ENCODE peak calls at places on chromosomes 16 and 17, in five cellular contexts. One of them, this sample, is unnamed. For H3K27me3 and H3K4me1, the result is how much of the 10 kb centered on the place peaks cover.

GRCh38 chr17:72404872-72405271 is 284.1 kb downstream of the SOX9 start:
- DNase-seq in CD8-positive, alpha-beta T cell: no peak
- DNase-seq in cardiac muscle cell: no peak
- DNase-seq in trophoblast cell: no peak
- DNase-seq in upper lobe of left lung: no peak
- DNase-seq in this sample: no peak

GRCh38 chr16:30699615-30700099 is 686 bp downstream of the SRCAP start:
- DNase-seq in CD8-positive, alpha-beta T cell: no peak
- DNase-seq in cardiac muscle cell: no peak
- DNase-seq in upper lobe of left lung: no peak
- DNase-seq in trophoblast cell: no peak
- DNase-seq in this sample: no peak

GRCh38 chr16:75296606-75297005 is 45.2 kb upstream of the BCAR1 start:
- DNase-seq in cardiac muscle cell: no peak
- DNase-seq in upper lobe of left lung: no peak
- DNase-seq in CD8-positive, alpha-beta T cell: no peak
- DNase-seq in trophoblast cell: no peak
- DNase-seq in this sample: no peak

GRCh38 chr17:66840061-66840460 is 5.1 kb downstream of the CACNG5 start:
- DNase-seq in upper lobe of left lung: no peak
- DNase-seq in trophoblast cell: no peak
- DNase-seq in cardiac muscle cell: no peak
- DNase-seq in CD8-positive, alpha-beta T cell: no peak
- DNase-seq in this sample: no peak

GRCh38 chr17:43212641-43213490 is 1.2 kb downstream of the TMEM106A start:
- DNase-seq in upper lobe of left lung: no peak
- DNase-seq in cardiac muscle cell: no peak
- DNase-seq in CD8-positive, alpha-beta T cell: no peak
- DNase-seq in trophoblast cell: peak
- DNase-seq in this sample: no peak

GRCh38 chr16:75086281-75086680 is 30.3 kb downstream of the LDHD start:
- DNase-seq in trophoblast cell: no peak
- DNase-seq in upper lobe of left lung: no peak
- DNase-seq in cardiac muscle cell: no peak
- DNase-seq in CD8-positive, alpha-beta T cell: no peak
- DNase-seq in this sample: no peak

GRCh38 chr16:3131755-3132377 is 3.0 kb upstream of the ZNF213 start:
- DNase-seq in trophoblast cell: peak
- DNase-seq in cardiac muscle cell: peak
- DNase-seq in upper lobe of left lung: no peak
- DNase-seq in CD8-positive, alpha-beta T cell: peak
- DNase-seq in this sample: no peak

GRCh38 chr16:11677959-11678881 is 10.0 kb downstream of the SNN start:
- DNase-seq in upper lobe of left lung: no peak
- DNase-seq in CD8-positive, alpha-beta T cell: no peak
- DNase-seq in cardiac muscle cell: no peak
- DNase-seq in trophoblast cell: no peak
- DNase-seq in this sample: no peak

GRCh38 chr17:28467456-28468025 is 5.9 kb upstream of the SLC13A2 start:
- DNase-seq in cardiac muscle cell: no peak
- DNase-seq in CD8-positive, alpha-beta T cell: no peak
- DNase-seq in upper lobe of left lung: no peak
- DNase-seq in trophoblast cell: peak
- DNase-seq in this sample: no peak

GRCh38 chr16:56789360-56789759 is 59.4 kb downstream of the NUP93 start:
- DNase-seq in CD8-positive, alpha-beta T cell: peak
- DNase-seq in cardiac muscle cell: peak
- DNase-seq in trophoblast cell: peak
- DNase-seq in upper lobe of left lung: peak
- DNase-seq in this sample: peak

GRCh38 chr17:34382586-34383224 is 19.7 kb upstream of the CCL1 start:
- DNase-seq in cardiac muscle cell: no peak
- DNase-seq in trophoblast cell: no peak
- DNase-seq in upper lobe of left lung: no peak
- DNase-seq in CD8-positive, alpha-beta T cell: no peak
- DNase-seq in this sample: no peak

GRCh38 chr16:72033437-72033836 is 20.9 kb upstream of the HP start:
- DNase-seq in CD8-positive, alpha-beta T cell: no peak
- DNase-seq in cardiac muscle cell: no peak
- DNase-seq in trophoblast cell: no peak
- DNase-seq in upper lobe of left lung: no peak
- DNase-seq in this sample: no peak

GRCh38 chr17:28760987-28761562 is 17.3 kb downstream of the TRAF4 start:
- DNase-seq in cardiac muscle cell: no peak
- DNase-seq in upper lobe of left lung: peak
- DNase-seq in trophoblast cell: no peak
- DNase-seq in CD8-positive, alpha-beta T cell: no peak
- DNase-seq in this sample: no peak

GRCh38 chr16:74807052-74807646 is 32.5 kb upstream of the FA2H start:
- DNase-seq in CD8-positive, alpha-beta T cell: no peak
- DNase-seq in upper lobe of left lung: no peak
- DNase-seq in cardiac muscle cell: no peak
- DNase-seq in trophoblast cell: no peak
- DNase-seq in this sample: no peak

GRCh38 chr17:489758-490329 is 137.2 kb upstream of the RPH3AL start:
- DNase-seq in trophoblast cell: no peak
- DNase-seq in CD8-positive, alpha-beta T cell: peak
- DNase-seq in upper lobe of left lung: peak
- DNase-seq in cardiac muscle cell: peak
- DNase-seq in this sample: peak

GRCh38 chr17:68435876-68436842 is 21.1 kb downstream of the WIPI1 start:
- DNase-seq in cardiac muscle cell: peak
- DNase-seq in trophoblast cell: peak
- DNase-seq in CD8-positive, alpha-beta T cell: peak
- DNase-seq in upper lobe of left lung: peak
- DNase-seq in this sample: peak

GRCh38 chr17:75555679-75556153 is 30.2 kb downstream of the LLGL2 start:
- DNase-seq in cardiac muscle cell: no peak
- DNase-seq in CD8-positive, alpha-beta T cell: no peak
- DNase-seq in upper lobe of left lung: no peak
- DNase-seq in trophoblast cell: no peak
- DNase-seq in this sample: no peak

GRCh38 chr17:72603346-72604242 is 482.8 kb downstream of the SOX9 start:
- DNase-seq in upper lobe of left lung: no peak
- DNase-seq in trophoblast cell: no peak
- DNase-seq in CD8-positive, alpha-beta T cell: no peak
- DNase-seq in cardiac muscle cell: no peak
- DNase-seq in this sample: no peak

GRCh38 chr16:27972500-27972899 is 91.0 kb downstream of the GSG1L start:
- DNase-seq in trophoblast cell: peak
- DNase-seq in cardiac muscle cell: peak
- DNase-seq in CD8-positive, alpha-beta T cell: no peak
- DNase-seq in upper lobe of left lung: no peak
- DNase-seq in this sample: peak

GRCh38 chr17:40777459-40777858 is 4.9 kb downstream of the KRT27 start:
- DNase-seq in cardiac muscle cell: no peak
- DNase-seq in trophoblast cell: no peak
- DNase-seq in CD8-positive, alpha-beta T cell: no peak
- DNase-seq in upper lobe of left lung: no peak
- DNase-seq in this sample: no peak

GRCh38 chr17:80918731-80919130 is 72.9 kb upstream of the CHMP6 start:
- DNase-seq in upper lobe of left lung: peak
- DNase-seq in CD8-positive, alpha-beta T cell: no peak
- DNase-seq in cardiac muscle cell: no peak
- DNase-seq in trophoblast cell: no peak
- DNase-seq in this sample: no peak

GRCh38 chr17:59361916-59362810 is 30.7 kb downstream of the YPEL2 start:
- DNase-seq in upper lobe of left lung: no peak
- DNase-seq in trophoblast cell: no peak
- DNase-seq in cardiac muscle cell: no peak
- DNase-seq in CD8-positive, alpha-beta T cell: peak
- DNase-seq in this sample: no peak

GRCh38 chr17:5898406-5898805 is 171.8 kb upstream of the WSCD1 start:
- DNase-seq in CD8-positive, alpha-beta T cell: no peak
- DNase-seq in trophoblast cell: no peak
- DNase-seq in upper lobe of left lung: no peak
- DNase-seq in cardiac muscle cell: no peak
- DNase-seq in this sample: no peak

GRCh38 chr17:31339906-31340661 is 18.7 kb upstream of the EVI2A start:
- DNase-seq in trophoblast cell: peak
- DNase-seq in cardiac muscle cell: no peak
- DNase-seq in upper lobe of left lung: no peak
- DNase-seq in CD8-positive, alpha-beta T cell: no peak
- DNase-seq in this sample: no peak

GRCh38 chr16:89922477-89922883 is 662 bp upstream of the TUBB3 start:
- DNase-seq in upper lobe of left lung: peak
- DNase-seq in trophoblast cell: peak
- DNase-seq in cardiac muscle cell: peak
- DNase-seq in CD8-positive, alpha-beta T cell: no peak
- DNase-seq in this sample: no peak

GRCh38 chr17:80791758-80792284 is 199.8 kb upstream of the CHMP6 start:
- DNase-seq in upper lobe of left lung: peak
- DNase-seq in cardiac muscle cell: no peak
- DNase-seq in CD8-positive, alpha-beta T cell: peak
- DNase-seq in trophoblast cell: peak
- DNase-seq in this sample: no peak

GRCh38 chr16:58119509-58119845 is 9.7 kb downstream of the CFAP20 start:
- DNase-seq in cardiac muscle cell: no peak
- DNase-seq in trophoblast cell: no peak
- DNase-seq in CD8-positive, alpha-beta T cell: no peak
- DNase-seq in upper lobe of left lung: no peak
- DNase-seq in this sample: no peak

GRCh38 chr17:2124391-2124790 is 69.5 kb downstream of the HIC1 start:
- DNase-seq in cardiac muscle cell: no peak
- DNase-seq in trophoblast cell: no peak
- DNase-seq in upper lobe of left lung: no peak
- DNase-seq in CD8-positive, alpha-beta T cell: no peak
- DNase-seq in this sample: no peak
- H3K27me3 ChIP-seq in cardiac muscle cell: under half
- H3K27me3 ChIP-seq in trophoblast cell: under half
- H3K27me3 ChIP-seq in upper lobe of left lung: under half
- H3K27me3 ChIP-seq in CD8-positive, alpha-beta T cell: under half
- H3K27me3 ChIP-seq in this sample: under half

DNA sequence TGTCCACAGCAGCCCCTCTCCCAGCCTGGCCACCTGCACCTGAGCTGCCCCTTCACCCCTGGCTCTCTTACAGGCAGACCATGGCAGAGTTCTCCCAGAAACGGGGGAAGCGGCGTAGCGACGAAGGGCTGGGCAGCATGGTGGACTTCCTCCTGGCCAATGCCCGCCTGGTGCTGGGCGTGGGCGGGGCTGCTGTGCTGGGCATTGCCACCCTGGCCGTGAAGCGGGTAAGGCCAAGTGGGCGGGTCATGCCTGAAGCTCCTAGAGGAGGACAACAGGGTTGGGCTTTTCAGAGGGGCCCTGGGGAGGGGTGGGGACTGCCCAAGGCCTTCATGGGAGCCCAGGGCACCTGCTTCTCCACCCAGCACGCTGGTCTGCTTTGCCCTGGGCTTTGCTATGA is 2.2 kb downstream of the MIEF2 start:
- DNase-seq in trophoblast cell: no peak
- DNase-seq in upper lobe of left lung: no peak
- DNase-seq in cardiac muscle cell: no peak
- DNase-seq in CD8-positive, alpha-beta T cell: no peak
- DNase-seq in this sample: no peak
- H3K4me3 ChIP-seq in trophoblast cell: no peak
- H3K4me3 ChIP-seq in upper lobe of left lung: no peak
- H3K4me3 ChIP-seq in cardiac muscle cell: no peak
- H3K4me3 ChIP-seq in CD8-positive, alpha-beta T cell: no peak
- H3K4me3 ChIP-seq in this sample: no peak

GRCh38 chr17:19384723-19385391 is 2.1 kb downstream of the MFAP4 start:
- DNase-seq in upper lobe of left lung: peak
- DNase-seq in trophoblast cell: no peak
- DNase-seq in CD8-positive, alpha-beta T cell: no peak
- DNase-seq in cardiac muscle cell: no peak
- DNase-seq in this sample: no peak
- H3K4me1 ChIP-seq in upper lobe of left lung: half or more
- H3K4me1 ChIP-seq in trophoblast cell: under half
- H3K4me1 ChIP-seq in CD8-positive, alpha-beta T cell: under half
- H3K4me1 ChIP-seq in cardiac muscle cell: under half
- H3K4me1 ChIP-seq in this sample: under half

GRCh38 chr17:45964634-45965033 is 34.4 kb upstream of the STH start:
- DNase-seq in cardiac muscle cell: no peak
- DNase-seq in trophoblast cell: no peak
- DNase-seq in upper lobe of left lung: no peak
- DNase-seq in CD8-positive, alpha-beta T cell: no peak
- DNase-seq in this sample: no peak
- H3K27me3 ChIP-seq in cardiac muscle cell: under half
- H3K27me3 ChIP-seq in trophoblast cell: under half
- H3K27me3 ChIP-seq in upper lobe of left lung: under half
- H3K27me3 ChIP-seq in CD8-positive, alpha-beta T cell: under half
- H3K27me3 ChIP-seq in this sample: under half

GRCh38 chr16:86286991-86287640 is 223.2 kb upstream of the FOXF1 start:
- DNase-seq in upper lobe of left lung: no peak
- DNase-seq in trophoblast cell: no peak
- DNase-seq in cardiac muscle cell: no peak
- DNase-seq in CD8-positive, alpha-beta T cell: no peak
- DNase-seq in this sample: no peak
- H3K4me3 ChIP-seq in upper lobe of left lung: peak
- H3K4me3 ChIP-seq in trophoblast cell: no peak
- H3K4me3 ChIP-seq in cardiac muscle cell: peak
- H3K4me3 ChIP-seq in CD8-positive, alpha-beta T cell: no peak
- H3K4me3 ChIP-seq in this sample: no peak

DNA sequence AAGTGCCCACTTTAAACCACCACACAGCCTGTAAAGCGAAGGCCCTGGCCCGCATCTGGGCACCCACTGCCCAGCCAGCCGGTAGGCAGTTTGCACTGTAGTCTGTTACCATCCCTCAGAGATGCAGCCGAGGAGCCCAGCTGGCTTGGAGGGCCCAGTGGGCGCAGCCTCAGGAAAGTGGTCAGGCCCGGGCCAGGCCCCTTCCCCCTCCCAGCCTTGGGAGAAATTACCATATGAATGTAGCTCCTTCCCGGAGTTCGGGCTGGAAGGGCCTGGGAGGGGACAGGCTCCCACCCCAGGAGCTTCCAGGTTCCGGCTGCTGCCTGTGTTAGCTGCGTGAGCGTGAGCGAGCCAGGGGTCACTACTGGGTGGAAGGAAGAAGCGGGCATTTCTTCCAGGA is 325.4 kb downstream of the SEC14L1 start:
- DNase-seq in trophoblast cell: no peak
- DNase-seq in CD8-positive, alpha-beta T cell: no peak
- DNase-seq in upper lobe of left lung: no peak
- DNase-seq in cardiac muscle cell: peak
- DNase-seq in this sample: no peak
- H3K4me1 ChIP-seq in trophoblast cell: under half
- H3K4me1 ChIP-seq in CD8-positive, alpha-beta T cell: half or more
- H3K4me1 ChIP-seq in upper lobe of left lung: half or more
- H3K4me1 ChIP-seq in cardiac muscle cell: half or more
- H3K4me1 ChIP-seq in this sample: half or more

GRCh38 chr17:50056217-50056960 is 479 bp downstream of the ITGA3 start:
- DNase-seq in CD8-positive, alpha-beta T cell: peak
- DNase-seq in upper lobe of left lung: peak
- DNase-seq in trophoblast cell: peak
- DNase-seq in cardiac muscle cell: peak
- DNase-seq in this sample: peak
- H3K27me3 ChIP-seq in CD8-positive, alpha-beta T cell: under half
- H3K27me3 ChIP-seq in upper lobe of left lung: under half
- H3K27me3 ChIP-seq in trophoblast cell: under half
- H3K27me3 ChIP-seq in cardiac muscle cell: under half
- H3K27me3 ChIP-seq in this sample: under half